ENCODE peak calls at places on chromosomes 3 and 15, in six cellular contexts. One of them, this sample, is unnamed.

GRCh38 chr3:148184798-148185197 is 512.9 kb upstream of the AGTR1 start:
- DNase-seq in IMR-90: no peak
- DNase-seq in mesenchymal stem cell: no peak
- DNase-seq in trophoblast cell: no peak
- DNase-seq in H1: no peak
- DNase-seq in neuronal stem cell: no peak
- DNase-seq in this sample: no peak

GRCh38 chr15:88834211-88834812 is 31.1 kb downstream of the ACAN start:
- DNase-seq in IMR-90: peak; percentile 63
- DNase-seq in mesenchymal stem cell: peak; percentile 50
- DNase-seq in trophoblast cell: peak; percentile 27
- DNase-seq in H1: peak; percentile 92
- DNase-seq in neuronal stem cell: peak; percentile 50
- DNase-seq in this sample: peak; percentile 68

GRCh38 chr3:170869645-170870593 is at the start of gene RPL22L1:
- DNase-seq in IMR-90: peak; percentile 95
- DNase-seq in mesenchymal stem cell: peak; percentile 97
- DNase-seq in trophoblast cell: peak; percentile 98
- DNase-seq in H1: peak; percentile 90
- DNase-seq in neuronal stem cell: peak; percentile 91
- DNase-seq in this sample: peak; percentile 98

GRCh38 chr15:87144775-87145174 is 1065.1 kb downstream of the AGBL1 start:
- DNase-seq in IMR-90: peak; percentile 36
- DNase-seq in mesenchymal stem cell: peak; percentile 75
- DNase-seq in trophoblast cell: no peak
- DNase-seq in H1: no peak
- DNase-seq in neuronal stem cell: no peak
- DNase-seq in this sample: no peak

GRCh38 chr15:76799760-76800159 is 105.4 kb downstream of the SCAPER start:
- DNase-seq in IMR-90: peak; percentile 88
- DNase-seq in mesenchymal stem cell: peak; percentile 64
- DNase-seq in trophoblast cell: peak; percentile 78
- DNase-seq in H1: no peak
- DNase-seq in neuronal stem cell: no peak
- DNase-seq in this sample: peak; percentile 75

GRCh38 chr3:32181370-32181769 is 57.1 kb upstream of the CMTM8 start:
- DNase-seq in IMR-90: no peak
- DNase-seq in mesenchymal stem cell: no peak
- DNase-seq in trophoblast cell: no peak
- DNase-seq in H1: no peak
- DNase-seq in neuronal stem cell: no peak
- DNase-seq in this sample: no peak

GRCh38 chr3:16978234-16978920 is 93.6 kb downstream of the PLCL2 start:
- DNase-seq in IMR-90: peak; percentile 49
- DNase-seq in mesenchymal stem cell: no peak
- DNase-seq in trophoblast cell: no peak
- DNase-seq in H1: no peak
- DNase-seq in neuronal stem cell: no peak
- DNase-seq in this sample: no peak

GRCh38 chr15:97995881-97996603 is 35.5 kb downstream of the ARRDC4 start:
- DNase-seq in IMR-90: no peak
- DNase-seq in mesenchymal stem cell: peak; percentile 6
- DNase-seq in trophoblast cell: peak; percentile 25
- DNase-seq in H1: peak; percentile 49
- DNase-seq in neuronal stem cell: no peak
- DNase-seq in this sample: peak; percentile 54

GRCh38 chr3:46821553-46821952 is 41.7 kb downstream of the MYL3 start:
- DNase-seq in IMR-90: no peak
- DNase-seq in mesenchymal stem cell: no peak
- DNase-seq in trophoblast cell: no peak
- DNase-seq in H1: no peak
- DNase-seq in neuronal stem cell: no peak
- DNase-seq in this sample: no peak

GRCh38 chr15:70535071-70535954 is 228.0 kb downstream of the UACA start:
- DNase-seq in IMR-90: no peak
- DNase-seq in mesenchymal stem cell: no peak
- DNase-seq in trophoblast cell: no peak
- DNase-seq in H1: peak; percentile 39
- DNase-seq in neuronal stem cell: no peak
- DNase-seq in this sample: no peak

GRCh38 chr15:37931868-37932267 is 2.6 kb upstream of the TMCO5A start:
- DNase-seq in IMR-90: peak; percentile 80
- DNase-seq in mesenchymal stem cell: peak; percentile 64
- DNase-seq in trophoblast cell: no peak
- DNase-seq in H1: no peak
- DNase-seq in neuronal stem cell: no peak
- DNase-seq in this sample: no peak

GRCh38 chr3:48472923-48473616 is 26.5 kb downstream of the ATRIP start:
- DNase-seq in IMR-90: peak; percentile 91
- DNase-seq in mesenchymal stem cell: peak; percentile 98
- DNase-seq in trophoblast cell: peak; percentile 86
- DNase-seq in H1: peak; percentile 94
- DNase-seq in neuronal stem cell: peak; percentile 84
- DNase-seq in this sample: peak; percentile 98

GRCh38 chr15:66294932-66295235 is 1.5 kb downstream of the DIS3L start:
- DNase-seq in IMR-90: peak; percentile 55
- DNase-seq in mesenchymal stem cell: peak; percentile 67
- DNase-seq in trophoblast cell: no peak
- DNase-seq in H1: no peak
- DNase-seq in neuronal stem cell: no peak
- DNase-seq in this sample: peak; percentile 2

GRCh38 chr3:150223568-150223967 is 184.5 kb upstream of the TSC22D2 start:
- DNase-seq in IMR-90: no peak
- DNase-seq in mesenchymal stem cell: no peak
- DNase-seq in trophoblast cell: no peak
- DNase-seq in H1: no peak
- DNase-seq in neuronal stem cell: no peak
- DNase-seq in this sample: no peak

GRCh38 chr15:87743557-87743956 is 513.0 kb downstream of the NTRK3 start:
- DNase-seq in IMR-90: peak; percentile 49
- DNase-seq in mesenchymal stem cell: peak; percentile 15
- DNase-seq in trophoblast cell: no peak
- DNase-seq in H1: no peak
- DNase-seq in neuronal stem cell: no peak
- DNase-seq in this sample: no peak

GRCh38 chr3:59752925-59753324 is 703.1 kb upstream of the CFAP20DC start:
- DNase-seq in IMR-90: no peak
- DNase-seq in mesenchymal stem cell: no peak
- DNase-seq in trophoblast cell: no peak
- DNase-seq in H1: no peak
- DNase-seq in neuronal stem cell: no peak
- DNase-seq in this sample: no peak

GRCh38 chr15:53354905-53355304 is 404.6 kb downstream of the WDR72 start:
- DNase-seq in IMR-90: no peak
- DNase-seq in mesenchymal stem cell: no peak
- DNase-seq in trophoblast cell: no peak
- DNase-seq in H1: no peak
- DNase-seq in neuronal stem cell: no peak
- DNase-seq in this sample: no peak

DNA sequence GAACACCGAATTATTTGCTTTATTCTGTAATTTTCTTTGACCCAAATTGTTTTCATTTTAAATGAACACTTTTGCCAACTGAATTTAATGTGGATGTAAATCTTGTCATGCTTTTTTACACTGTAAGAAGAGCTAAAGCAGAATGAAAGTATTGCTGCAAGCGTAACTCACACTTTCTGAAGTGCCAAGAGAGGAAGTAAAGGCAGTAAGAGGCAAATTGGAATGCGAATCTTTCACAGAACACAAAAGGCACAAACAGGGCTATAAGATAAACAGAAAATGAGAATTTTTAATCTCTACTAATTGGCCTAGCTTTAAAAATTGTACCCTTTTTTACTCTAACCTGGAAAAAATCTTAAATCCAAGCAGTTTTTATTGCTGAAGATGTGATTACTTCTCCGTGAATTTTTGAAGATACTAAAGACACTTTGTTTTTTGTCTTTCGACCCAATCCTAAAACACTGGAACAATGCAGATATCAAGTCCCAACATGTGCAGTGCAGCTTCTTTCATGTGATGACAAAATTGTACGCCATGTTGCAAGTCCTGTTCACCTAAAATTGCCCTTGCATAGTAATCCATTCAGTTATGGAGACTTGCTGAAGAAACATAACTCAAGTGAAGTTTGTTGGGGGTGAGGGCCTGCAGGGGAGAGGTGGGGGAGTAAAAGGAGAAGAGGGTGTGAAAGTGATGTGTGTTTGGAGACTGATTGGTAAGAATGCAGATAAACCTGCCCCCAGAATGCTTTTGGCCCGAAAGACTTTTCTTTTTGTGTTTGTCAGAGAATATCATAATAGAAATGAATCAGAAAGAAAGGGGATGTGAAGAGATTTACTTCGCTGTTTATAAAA is 1.4 kb downstream of the ARID3B start:
- DNase-seq in IMR-90: no peak
- DNase-seq in mesenchymal stem cell: no peak
- DNase-seq in trophoblast cell: peak; percentile 41
- DNase-seq in H1: no peak
- DNase-seq in neuronal stem cell: no peak
- DNase-seq in this sample: peak; percentile 51
- H2BK5ac ChIP-seq in IMR-90: no peak overlapping the region
- H2BK5ac ChIP-seq in mesenchymal stem cell: no peak overlapping the region
- H2BK5ac ChIP-seq in trophoblast cell: no peak overlapping the region
- H2BK5ac ChIP-seq in H1: no peak overlapping the region
- H2BK5ac ChIP-seq in neuronal stem cell: no peak overlapping the region
- H2BK5ac ChIP-seq in this sample: no peak overlapping the region

GRCh38 chr3:142576792-142577191 is 1.7 kb downstream of the ATR start:
- DNase-seq in IMR-90: no peak
- DNase-seq in mesenchymal stem cell: no peak
- DNase-seq in trophoblast cell: no peak
- DNase-seq in H1: no peak
- DNase-seq in neuronal stem cell: no peak
- DNase-seq in this sample: no peak
- H3K4me3 ChIP-seq in IMR-90: no peak overlapping the region
- H3K4me3 ChIP-seq in mesenchymal stem cell: peak overlapping the region; percentile 97
- H3K4me3 ChIP-seq in trophoblast cell: no peak overlapping the region
- H3K4me3 ChIP-seq in H1: no peak overlapping the region
- H3K4me3 ChIP-seq in neuronal stem cell: no peak overlapping the region
- H3K4me3 ChIP-seq in this sample: no peak overlapping the region

GRCh38 chr3:188316723-188317070 is 162.7 kb downstream of the LPP start:
- DNase-seq in IMR-90: no peak
- DNase-seq in mesenchymal stem cell: no peak
- DNase-seq in trophoblast cell: peak; percentile 93
- DNase-seq in H1: no peak
- DNase-seq in neuronal stem cell: no peak
- DNase-seq in this sample: no peak
- H3K4me2 ChIP-seq in IMR-90: no peak overlapping the region
- H3K4me2 ChIP-seq in mesenchymal stem cell: no peak overlapping the region
- H3K4me2 ChIP-seq in trophoblast cell: no peak overlapping the region
- H3K4me2 ChIP-seq in H1: no peak overlapping the region
- H3K4me2 ChIP-seq in neuronal stem cell: no peak overlapping the region
- H3K4me2 ChIP-seq in this sample: no peak overlapping the region

GRCh38 chr3:138875754-138876664 is 41.3 kb upstream of the PIK3CB start:
- DNase-seq in IMR-90: no peak
- DNase-seq in mesenchymal stem cell: no peak
- DNase-seq in trophoblast cell: peak; percentile 97
- DNase-seq in H1: no peak
- DNase-seq in neuronal stem cell: no peak
- DNase-seq in this sample: no peak

GRCh38 chr3:138872632-138873031 is 37.9 kb upstream of the PIK3CB start:
- DNase-seq in IMR-90: no peak
- DNase-seq in mesenchymal stem cell: no peak
- DNase-seq in trophoblast cell: no peak
- DNase-seq in H1: no peak
- DNase-seq in neuronal stem cell: no peak
- DNase-seq in this sample: no peak

GRCh38 chr3:138874555-138874898 is 39.8 kb upstream of the PIK3CB start:
- DNase-seq in IMR-90: no peak
- DNase-seq in mesenchymal stem cell: no peak
- DNase-seq in trophoblast cell: no peak
- DNase-seq in H1: no peak
- DNase-seq in neuronal stem cell: no peak
- DNase-seq in this sample: no peak

GRCh38 chr3:138877246-138877645 is 42.5 kb upstream of the PIK3CB start:
- DNase-seq in IMR-90: no peak
- DNase-seq in mesenchymal stem cell: no peak
- DNase-seq in trophoblast cell: no peak
- DNase-seq in H1: no peak
- DNase-seq in neuronal stem cell: no peak
- DNase-seq in this sample: no peak

DNA sequence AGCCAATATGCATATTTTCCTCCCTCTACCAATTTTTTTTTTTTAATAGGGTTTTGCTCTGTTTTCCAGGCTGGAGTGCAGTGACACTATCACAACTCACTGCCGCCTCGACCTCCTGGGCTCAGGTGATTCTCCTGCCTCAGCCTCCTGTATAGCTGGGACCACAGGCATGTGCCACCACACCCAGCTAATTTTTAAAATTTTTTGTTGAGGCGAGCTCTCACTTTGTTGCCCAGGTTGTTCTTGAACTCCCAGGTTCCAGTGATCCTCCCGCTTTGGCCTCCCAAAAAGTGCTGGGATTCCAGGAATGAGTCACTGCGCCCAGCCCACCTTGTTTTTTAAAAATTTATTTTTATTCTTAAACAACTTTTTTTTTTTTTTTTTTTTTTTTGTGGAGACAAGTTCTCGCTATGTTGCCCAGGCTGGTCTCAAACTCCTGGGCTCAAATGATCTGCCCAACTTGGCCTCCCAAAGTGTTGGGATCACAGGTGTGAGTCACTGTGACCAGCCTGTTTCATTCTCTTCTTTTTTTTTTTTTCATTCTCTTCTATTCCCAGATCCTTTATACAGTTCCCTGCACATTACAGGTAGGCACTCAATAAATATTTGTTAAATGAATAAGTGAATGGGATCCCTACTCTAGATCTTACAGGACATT is 40.5 kb upstream of the PIK3CB start:
- DNase-seq in IMR-90: no peak
- DNase-seq in mesenchymal stem cell: no peak
- DNase-seq in trophoblast cell: peak; percentile 84
- DNase-seq in H1: no peak
- DNase-seq in neuronal stem cell: no peak
- DNase-seq in this sample: no peak
- H2BK5ac ChIP-seq in IMR-90: no peak overlapping the region
- H2BK5ac ChIP-seq in mesenchymal stem cell: no peak overlapping the region
- H2BK5ac ChIP-seq in trophoblast cell: no peak overlapping the region
- H2BK5ac ChIP-seq in H1: no peak overlapping the region
- H2BK5ac ChIP-seq in neuronal stem cell: no peak overlapping the region
- H2BK5ac ChIP-seq in this sample: no peak overlapping the region

DNA sequence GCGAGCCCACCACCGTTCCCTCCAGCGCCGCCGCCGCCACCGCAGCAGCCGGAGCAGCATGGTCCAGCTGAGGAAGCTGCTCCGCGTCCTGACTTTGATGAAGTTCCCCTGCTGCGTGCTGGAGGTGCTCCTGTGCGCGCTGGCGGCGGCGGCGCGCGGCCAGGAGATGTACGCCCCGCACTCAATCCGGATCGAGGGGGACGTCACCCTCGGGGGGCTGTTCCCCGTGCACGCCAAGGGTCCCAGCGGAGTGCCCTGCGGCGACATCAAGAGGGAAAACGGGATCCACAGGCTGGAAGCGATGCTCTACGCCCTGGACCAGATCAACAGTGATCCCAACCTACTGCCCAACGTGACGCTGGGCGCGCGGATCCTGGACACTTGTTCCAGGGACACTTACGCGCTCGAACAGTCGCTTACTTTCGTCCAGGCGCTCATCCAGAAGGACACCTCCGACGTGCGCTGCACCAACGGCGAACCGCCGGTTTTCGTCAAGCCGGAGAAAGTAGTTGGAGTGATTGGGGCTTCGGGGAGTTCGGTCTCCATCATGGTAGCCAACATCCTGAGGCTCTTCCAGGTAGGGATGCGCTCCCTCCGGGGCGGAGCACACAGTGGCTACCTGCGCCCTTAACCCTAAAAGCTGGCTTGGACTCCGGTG is 545 bp downstream of the GRM7 start:
- DNase-seq in IMR-90: no peak
- DNase-seq in mesenchymal stem cell: no peak
- DNase-seq in trophoblast cell: no peak
- DNase-seq in H1: peak; percentile 79
- DNase-seq in neuronal stem cell: peak; percentile 45
- DNase-seq in this sample: peak; percentile 57
- H3K4me3 ChIP-seq in IMR-90: no peak overlapping the region
- H3K4me3 ChIP-seq in mesenchymal stem cell: no peak overlapping the region
- H3K4me3 ChIP-seq in trophoblast cell: peak overlapping the region; percentile 64
- H3K4me3 ChIP-seq in H1: peak overlapping the region; percentile 71
- H3K4me3 ChIP-seq in neuronal stem cell: peak overlapping the region; percentile 70
- H3K4me3 ChIP-seq in this sample: peak overlapping the region; percentile 43